ENCODE peak calls at places on chromosome 11, in eight cellular contexts. U is T-helper 2 cell; H is HS-27A; C is AG08395; Z is sigmoid colon; G is activated CD4-positive, alpha-beta T cell treated with anti-CD3 and anti-CD28 coated beads for 48 hours; S is stimulated activated CD4-positive, alpha-beta T cell treated with anti-CD3 and anti-CD28 coated beads, TNF-alpha, amount 100 ng/mL, for 1 hour; B is iPS-NIHi11. E is an unnamed sample.

GRCh38 chr11:38667359-38667758 is 2069.3 kb upstream of the RAG2 start:
- DNase-seq in U (no peak), H (no peak), C (no peak), Z (no peak), G (no peak), S (no peak), B (no peak), E (no peak)

GRCh38 chr11:119361056-119361787 is 14.7 kb upstream of the MFRP start:
- DNase-seq in U (no peak), H (no peak), C (peak), Z (peak), G (peak), S (no peak), B (no peak), E (no peak)

GRCh38 chr11:84564180-84564866 is 1062.8 kb downstream of the DLG2 start:
- DNase-seq in U (no peak), H (peak), C (peak), Z (no peak), G (peak), S (no peak), B (peak), E (no peak)

GRCh38 chr11:119432484-119433368 is 9.8 kb upstream of the THY1 start:
- DNase-seq in U (no peak), H (peak), C (peak), Z (no peak), G (no peak), S (no peak), B (no peak), E (peak)

GRCh38 chr11:130737866-130738431 is 178.3 kb downstream of the SNX19 start:
- DNase-seq in U (no peak), H (no peak), C (peak), Z (peak), G (no peak), S (no peak), B (no peak), E (no peak)

GRCh38 chr11:20355221-20356219 is 8.0 kb upstream of the HTATIP2 start:
- DNase-seq in U (no peak), H (no peak), C (peak), Z (no peak), G (peak), S (no peak), B (peak), E (no peak)

GRCh38 chr11:68460741-68461283 is at the start of gene PPP6R3:
- DNase-seq in U (no peak), H (no peak), C (peak), Z (no peak), G (no peak), S (no peak), B (peak), E (peak)

GRCh38 chr11:125514336-125515101 is 18.5 kb upstream of the FEZ1 start:
- DNase-seq in U (peak), H (no peak), C (no peak), Z (no peak), G (peak), S (no peak), B (no peak), E (no peak)

GRCh38 chr11:126340960-126341709 is 14.4 kb upstream of the ST3GAL4 start:
- DNase-seq in U (no peak), H (no peak), C (no peak), Z (no peak), G (no peak), S (no peak), B (no peak), E (no peak)

GRCh38 chr11:62402226-62402625 is 16.6 kb upstream of the SCGB1A1 start:
- DNase-seq in U (peak), H (no peak), C (peak), Z (peak), G (peak), S (peak), B (no peak), E (no peak)

GRCh38 chr11:720642-721346 is 14.8 kb downstream of the EPS8L2 start:
- DNase-seq in U (no peak), H (no peak), C (no peak), Z (no peak), G (peak), S (no peak), B (peak), E (no peak)

GRCh38 chr11:46896719-46897406 is 21.5 kb downstream of the LRP4 start:
- DNase-seq in U (no peak), H (no peak), C (no peak), Z (no peak), G (no peak), S (no peak), B (peak), E (no peak)

GRCh38 chr11:45607995-45608394 is 57.4 kb downstream of the CHST1 start:
- DNase-seq in U (no peak), H (no peak), C (no peak), Z (peak), G (no peak), S (no peak), B (no peak), E (no peak)

GRCh38 chr11:69963533-69964246 is 114.4 kb upstream of the ANO1 start:
- DNase-seq in U (no peak), H (no peak), C (no peak), Z (no peak), G (no peak), S (no peak), B (peak), E (no peak)

GRCh38 chr11:46489668-46490560 is 98.3 kb upstream of the CHRM4 start:
- DNase-seq in U (no peak), H (no peak), C (peak), Z (no peak), G (peak), S (no peak), B (peak), E (no peak)

GRCh38 chr11:16226245-16226644 is 130.1 kb downstream of the SOX6 start:
- DNase-seq in U (no peak), H (no peak), C (no peak), Z (peak), G (no peak), S (no peak), B (no peak), E (no peak)

GRCh38 chr11:33640730-33641371 is 59.8 kb downstream of the C11orf91 start:
- DNase-seq in U (no peak), H (no peak), C (no peak), Z (no peak), G (no peak), S (no peak), B (no peak), E (no peak)

GRCh38 chr11:93737904-93738612 is 3.2 kb downstream of the TAF1D start:
- DNase-seq in U (no peak), H (no peak), C (no peak), Z (no peak), G (no peak), S (no peak), B (no peak), E (no peak)

GRCh38 chr11:85663080-85663729 is 1.7 kb downstream of the CREBZF start:
- DNase-seq in U (peak), H (no peak), C (peak), Z (no peak), G (peak), S (no peak), B (peak), E (no peak)

GRCh38 chr11:67167715-67168114 is 48.7 kb downstream of the KDM2A start:
- DNase-seq in U (no peak), H (no peak), C (no peak), Z (no peak), G (no peak), S (no peak), B (no peak), E (no peak)

GRCh38 chr11:61730222-61730994 is 22.0 kb upstream of the MYRF start:
- DNase-seq in U (no peak), H (no peak), C (no peak), Z (no peak), G (no peak), S (no peak), B (no peak), E (no peak)

GRCh38 chr11:12733091-12733490 is 58.9 kb downstream of the TEAD1 start:
- DNase-seq in U (no peak), H (no peak), C (no peak), Z (no peak), G (no peak), S (no peak), B (no peak), E (no peak)

GRCh38 chr11:69650081-69650831 is 9.3 kb downstream of the CCND1 start:
- DNase-seq in U (no peak), H (no peak), C (no peak), Z (peak), G (no peak), S (no peak), B (no peak), E (no peak)

GRCh38 chr11:12165237-12165875 is 55.0 kb downstream of the MICAL2 start:
- DNase-seq in U (no peak), H (no peak), C (no peak), Z (no peak), G (no peak), S (no peak), B (no peak), E (no peak)

GRCh38 chr11:70281114-70281729 is 10.7 kb downstream of the PPFIA1 start:
- DNase-seq in U (no peak), H (no peak), C (peak), Z (peak), G (no peak), S (no peak), B (no peak), E (peak)

GRCh38 chr11:132058211-132058772 is 687.9 kb downstream of the NTM start:
- DNase-seq in U (no peak), H (peak), C (peak), Z (no peak), G (no peak), S (no peak), B (no peak), E (no peak)